ENCODE peak calls at places on chromosomes 1 and 21, in four cellular contexts. One of them, this sample, is unnamed.

GRCh38 chr1:201759194-201759814 is 69.7 kb upstream of the IPO9 start:
- DNase-seq in K562: no peak
- DNase-seq in H1: no peak
- DNase-seq in GM12878: no peak
- DNase-seq in this sample: no peak

GRCh38 chr1:235402457-235403200 is 35.4 kb downstream of the TBCE start:
- DNase-seq in K562: no peak
- DNase-seq in H1: no peak
- DNase-seq in GM12878: no peak
- DNase-seq in this sample: no peak

GRCh38 chr1:961132-961652 is 808 bp downstream of the KLHL17 start:
- DNase-seq in K562: peak; percentile 76
- DNase-seq in H1: no peak
- DNase-seq in GM12878: no peak
- DNase-seq in this sample: no peak

GRCh38 chr1:52636701-52637695 is 4.0 kb downstream of the SHISAL2A start:
- DNase-seq in K562: no peak
- DNase-seq in H1: no peak
- DNase-seq in GM12878: peak; percentile 87
- DNase-seq in this sample: peak; percentile 46

GRCh38 chr1:218424528-218424927 is 79.4 kb downstream of the TGFB2 start:
- DNase-seq in K562: no peak
- DNase-seq in H1: no peak
- DNase-seq in GM12878: no peak
- DNase-seq in this sample: no peak

GRCh38 chr1:217138173-217138838 is 415.1 kb upstream of the ESRRG start:
- DNase-seq in K562: no peak
- DNase-seq in H1: no peak
- DNase-seq in GM12878: no peak
- DNase-seq in this sample: no peak

GRCh38 chr21:41321211-41321907 is 4.8 kb downstream of the FAM3B start:
- DNase-seq in K562: no peak
- DNase-seq in H1: no peak
- DNase-seq in GM12878: no peak
- DNase-seq in this sample: peak; percentile 37

GRCh38 chr1:28983509-28984310 is 69.3 kb downstream of the EPB41 start:
- DNase-seq in K562: no peak
- DNase-seq in H1: no peak
- DNase-seq in GM12878: no peak
- DNase-seq in this sample: no peak

GRCh38 chr1:154706851-154707250 is 98.9 kb upstream of the ADAR start:
- DNase-seq in K562: no peak
- DNase-seq in H1: no peak
- DNase-seq in GM12878: no peak
- DNase-seq in this sample: no peak

GRCh38 chr1:192747942-192748341 is 60.9 kb upstream of the RGS2 start:
- DNase-seq in K562: no peak
- DNase-seq in H1: no peak
- DNase-seq in GM12878: no peak
- DNase-seq in this sample: no peak

GRCh38 chr1:76901158-76901767 is 34.0 kb downstream of the ST6GALNAC5 start:
- DNase-seq in K562: peak; percentile 25
- DNase-seq in H1: peak; percentile 19
- DNase-seq in GM12878: peak; percentile 9
- DNase-seq in this sample: peak; percentile 15

GRCh38 chr21:35204850-35205564 is 155.9 kb upstream of the RUNX1 start:
- DNase-seq in K562: peak; percentile 69
- DNase-seq in H1: no peak
- DNase-seq in GM12878: no peak
- DNase-seq in this sample: no peak

GRCh38 chr1:245169391-245169790 is 14.6 kb downstream of the KIF26B start:
- DNase-seq in K562: no peak
- DNase-seq in H1: no peak
- DNase-seq in GM12878: no peak
- DNase-seq in this sample: no peak

GRCh38 chr1:95948023-95948422 is 714.0 kb downstream of the RWDD3 start:
- DNase-seq in K562: no peak
- DNase-seq in H1: no peak
- DNase-seq in GM12878: no peak
- DNase-seq in this sample: no peak

GRCh38 chr1:11682287-11682771 is 1.4 kb upstream of the MAD2L2 start:
- DNase-seq in K562: no peak
- DNase-seq in H1: no peak
- DNase-seq in GM12878: no peak
- DNase-seq in this sample: no peak

GRCh38 chr1:206935491-206936067 is 10.7 kb downstream of the PIGR start:
- DNase-seq in K562: peak; percentile 96
- DNase-seq in H1: peak; percentile 58
- DNase-seq in GM12878: no peak
- DNase-seq in this sample: peak; percentile 60

GRCh38 chr1:201298381-201299367 is 15.4 kb downstream of the PKP1 start:
- DNase-seq in K562: no peak
- DNase-seq in H1: no peak
- DNase-seq in GM12878: no peak
- DNase-seq in this sample: no peak

GRCh38 chr1:91501527-91501859 is 842 bp downstream of the CDC7 start:
- DNase-seq in K562: no peak
- DNase-seq in H1: no peak
- DNase-seq in GM12878: no peak
- DNase-seq in this sample: no peak

GRCh38 chr1:114319480-114319879 is 165.8 kb upstream of the SYT6 start:
- DNase-seq in K562: no peak
- DNase-seq in H1: no peak
- DNase-seq in GM12878: no peak
- DNase-seq in this sample: no peak

GRCh38 chr1:82227696-82228095 is 427.0 kb downstream of the ADGRL2 start:
- DNase-seq in K562: no peak
- DNase-seq in H1: no peak
- DNase-seq in GM12878: no peak
- DNase-seq in this sample: no peak

GRCh38 chr1:71600023-71600422 is 519.2 kb upstream of the ZRANB2 start:
- DNase-seq in K562: no peak
- DNase-seq in H1: no peak
- DNase-seq in GM12878: no peak
- DNase-seq in this sample: no peak

GRCh38 chr1:235327559-235328270 is at the start of gene ARID4B:
- DNase-seq in K562: peak; percentile 94
- DNase-seq in H1: no peak
- DNase-seq in GM12878: no peak
- DNase-seq in this sample: peak; percentile 65

GRCh38 chr1:210237514-210237913 is 4.9 kb downstream of the SERTAD4 start:
- DNase-seq in K562: no peak
- DNase-seq in H1: no peak
- DNase-seq in GM12878: no peak
- DNase-seq in this sample: no peak

GRCh38 chr1:34549199-34549598 is 205.6 kb upstream of the GJB5 start:
- DNase-seq in K562: no peak
- DNase-seq in H1: peak; percentile 13
- DNase-seq in GM12878: no peak
- DNase-seq in this sample: no peak

GRCh38 chr1:18769140-18769539 is 90.3 kb downstream of the TAS1R2 start:
- DNase-seq in K562: no peak
- DNase-seq in H1: no peak
- DNase-seq in GM12878: no peak
- DNase-seq in this sample: no peak

GRCh38 chr1:35929730-35930592 is 944 bp upstream of the AGO3 start:
- DNase-seq in K562: peak; percentile 60
- DNase-seq in H1: peak; percentile 13
- DNase-seq in GM12878: no peak
- DNase-seq in this sample: no peak

GRCh38 chr1:17347769-17348592 is 24.0 kb upstream of the PADI6 start:
- DNase-seq in K562: peak; percentile 61
- DNase-seq in H1: no peak
- DNase-seq in GM12878: no peak
- DNase-seq in this sample: no peak

GRCh38 chr1:154478639-154479038 is 23.4 kb upstream of the TDRD10 start:
- DNase-seq in K562: peak; percentile 45
- DNase-seq in H1: no peak
- DNase-seq in GM12878: no peak
- DNase-seq in this sample: no peak

DNA sequence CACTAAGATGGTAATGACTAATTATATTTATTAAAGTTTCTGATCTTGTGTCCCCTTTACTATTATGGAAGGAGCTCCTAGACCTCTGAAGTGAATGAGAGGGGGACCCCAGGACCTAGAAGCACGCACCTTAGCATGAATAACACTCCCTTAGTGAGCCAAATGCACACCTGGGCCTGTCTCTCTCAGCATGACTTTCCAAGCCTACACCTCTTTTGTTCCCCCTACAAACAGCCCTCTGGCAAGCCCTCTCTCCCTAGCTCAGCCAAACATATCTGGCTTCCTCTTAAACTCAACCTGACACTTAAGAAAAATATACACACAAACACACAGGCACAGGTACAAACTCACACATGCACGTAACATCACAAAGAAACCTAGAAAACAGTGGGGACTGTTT is 7.3 kb upstream of the CTH start:
- DNase-seq in K562: no peak
- DNase-seq in H1: no peak
- DNase-seq in GM12878: no peak
- DNase-seq in this sample: no peak
- TF ChIP-seq POLR2AphosphoS5 in K562: no peak
- TF ChIP-seq POLR2AphosphoS5 in H1: no peak
- TF ChIP-seq POLR2AphosphoS5 in GM12878: no peak
- TF ChIP-seq POLR2AphosphoS5 in this sample: no peak

GRCh38 chr1:27529638-27530018 is 39.7 kb upstream of the WASF2 start:
- DNase-seq in K562: no peak
- DNase-seq in H1: no peak
- DNase-seq in GM12878: no peak
- DNase-seq in this sample: no peak

GRCh38 chr1:27527857-27528700 is 38.1 kb upstream of the WASF2 start:
- DNase-seq in K562: peak; percentile 55
- DNase-seq in H1: no peak
- DNase-seq in GM12878: no peak
- DNase-seq in this sample: peak; percentile 72

GRCh38 chr1:27527223-27527856 is 37.4 kb upstream of the WASF2 start:
- DNase-seq in K562: peak; percentile 87
- DNase-seq in H1: peak; percentile 80
- DNase-seq in GM12878: no peak
- DNase-seq in this sample: peak; percentile 66

GRCh38 chr1:27530192-27530591 is 40.2 kb upstream of the WASF2 start:
- DNase-seq in K562: no peak
- DNase-seq in H1: no peak
- DNase-seq in GM12878: no peak
- DNase-seq in this sample: no peak

DNA sequence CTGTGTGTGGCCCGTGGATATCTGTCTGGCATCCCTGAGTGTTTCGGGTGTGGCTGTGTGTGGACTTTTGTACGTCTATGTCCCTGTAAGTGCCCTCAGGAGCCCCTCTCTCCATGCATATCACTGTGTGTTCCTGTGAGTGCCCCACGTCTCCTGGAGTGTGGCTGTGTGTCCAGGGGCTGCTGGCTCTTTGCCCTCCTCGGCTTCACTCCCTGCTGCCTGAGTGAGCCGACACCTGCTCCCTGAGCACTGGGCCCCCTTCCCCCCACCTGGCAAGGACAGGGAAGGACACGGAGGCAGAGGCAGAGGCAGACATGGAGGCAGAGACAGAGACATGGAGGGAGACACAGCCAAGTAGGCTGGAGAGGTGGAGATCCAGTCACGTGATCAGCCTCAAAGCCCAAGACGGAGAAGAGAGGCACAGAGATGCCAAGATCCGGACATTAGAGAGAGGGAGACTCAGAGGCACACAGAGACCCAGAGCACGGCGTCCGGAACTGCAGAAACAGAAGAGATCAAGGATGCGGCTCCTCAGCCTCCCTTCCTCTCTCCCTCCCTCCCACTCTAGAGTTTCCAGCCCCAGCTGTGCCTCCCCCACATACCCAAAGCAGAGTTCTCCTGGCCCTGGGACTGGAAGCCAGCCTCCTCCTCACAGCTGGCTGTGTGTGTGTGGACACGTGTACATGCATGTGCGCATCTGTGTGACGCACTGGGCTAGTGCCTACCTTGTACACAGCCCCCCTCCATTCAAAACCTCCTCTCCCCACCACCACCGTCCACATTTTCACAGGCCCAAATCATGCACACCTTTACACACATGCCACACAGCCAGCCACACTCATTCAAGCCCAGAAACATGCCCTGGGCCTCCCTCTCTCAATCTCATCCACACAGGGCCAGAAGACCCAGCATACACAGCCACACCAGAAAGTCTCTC is 39.0 kb upstream of the WASF2 start:
- DNase-seq in K562: peak; percentile 67
- DNase-seq in H1: no peak
- DNase-seq in GM12878: no peak
- DNase-seq in this sample: no peak
- TF ChIP-seq POLR2A in K562: peak; percentile 50
- TF ChIP-seq POLR2A in H1: no peak
- TF ChIP-seq POLR2A in GM12878: no peak
- TF ChIP-seq POLR2A in this sample: no peak

DNA sequence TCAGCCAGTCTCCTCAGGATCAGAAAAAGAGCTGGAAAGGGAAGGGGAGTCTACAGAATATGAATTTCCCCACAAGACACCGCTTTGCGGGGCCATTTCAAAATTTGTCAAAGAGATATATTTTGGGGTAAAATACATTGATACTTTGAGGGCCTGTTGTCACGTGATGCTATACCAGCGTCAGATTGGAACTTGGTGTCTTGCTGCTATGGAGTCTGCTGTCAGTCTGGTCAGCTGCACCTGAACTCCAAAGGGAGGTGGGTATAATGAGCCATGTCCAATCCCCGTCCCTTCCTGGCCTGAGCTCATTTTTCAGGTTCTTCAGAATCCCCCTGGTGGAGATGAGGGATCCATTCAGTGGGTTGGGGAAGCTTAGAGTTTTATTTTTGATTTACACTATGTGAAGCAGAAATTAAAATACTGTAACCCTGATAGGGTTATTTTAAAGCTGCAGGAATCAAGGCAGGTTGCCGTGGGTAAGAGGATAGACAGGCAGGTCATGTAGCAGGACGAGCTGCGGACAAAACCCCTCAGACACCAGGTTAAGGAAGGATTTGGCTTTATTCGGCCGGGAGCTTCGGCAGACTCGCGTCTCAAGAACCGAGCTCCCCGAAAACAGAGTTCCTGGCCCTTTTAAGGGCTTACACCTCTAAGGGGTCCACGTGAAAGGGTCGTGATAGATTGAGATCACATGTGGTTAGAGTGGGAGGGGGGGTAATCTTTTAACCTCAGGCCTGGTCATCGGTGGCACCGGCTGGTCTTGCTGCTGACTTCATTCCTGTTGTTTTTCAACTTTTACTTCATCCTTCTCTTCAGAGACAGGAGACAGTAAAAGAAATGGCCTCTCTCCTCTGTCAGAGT is 2.2 kb upstream of the POFUT2 start:
- DNase-seq in K562: peak; percentile 49
- DNase-seq in H1: no peak
- DNase-seq in GM12878: no peak
- DNase-seq in this sample: no peak
- TF ChIP-seq TAF1 in K562: no peak
- TF ChIP-seq TAF1 in H1: no peak
- TF ChIP-seq TAF1 in GM12878: no peak
- TF ChIP-seq TAF1 in this sample: no peak

DNA sequence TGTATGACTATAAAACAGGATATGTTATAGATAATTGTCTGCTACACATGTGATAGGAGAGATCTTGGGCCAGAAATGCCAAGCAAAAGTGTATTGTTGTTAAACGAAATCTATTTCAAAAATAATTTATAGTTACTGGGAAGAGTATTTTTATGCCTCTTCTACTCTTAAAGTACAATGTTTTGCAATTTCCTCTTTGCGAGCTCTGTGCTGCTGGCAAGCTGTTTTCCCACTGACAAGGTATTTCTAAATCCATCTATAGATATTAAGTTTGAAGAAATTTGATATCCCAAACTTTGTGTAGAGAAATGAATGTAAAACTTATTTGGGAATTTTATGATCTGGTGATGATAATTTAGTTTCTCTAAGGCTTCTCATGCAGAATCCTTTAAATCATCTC is 63.3 kb upstream of the PTGFR start:
- DNase-seq in K562: no peak
- DNase-seq in H1: no peak
- DNase-seq in GM12878: no peak
- DNase-seq in this sample: no peak
- TF ChIP-seq POLR2AphosphoS5 in K562: no peak
- TF ChIP-seq POLR2AphosphoS5 in H1: no peak
- TF ChIP-seq POLR2AphosphoS5 in GM12878: no peak
- TF ChIP-seq POLR2AphosphoS5 in this sample: no peak

This sample was measured in GM12891.